ENCODE peak calls at places on chromosomes 6 and 20, in four cellular contexts. U, Q, X and I are unnamed samples.

GRCh38 chr20:38308047-38308438 is 4.1 kb downstream of the BPI start:
- DNase-seq in Q (no peak), U (peak), X (no peak), I (no peak)

GRCh38 chr6:56556751-56557540 is 85.7 kb downstream of the DST start:
- DNase-seq in X (no peak), Q (no peak), U (no peak), I (no peak)

GRCh38 chr6:74733830-74734591 is 471.8 kb downstream of the COL12A1 start:
- DNase-seq in X (no peak), Q (peak), U (peak), I (no peak)

GRCh38 chr6:13303668-13304017 is 24.7 kb downstream of the TBC1D7 start:
- DNase-seq in Q (peak), X (peak), U (peak), I (peak)

GRCh38 chr20:13243826-13244376 is 22.8 kb downstream of the ISM1 start:
- DNase-seq in U (peak), Q (no peak), X (no peak), I (peak)

GRCh38 chr6:11769816-11770545 is 8.6 kb downstream of the ADTRP start:
- DNase-seq in X (no peak), U (no peak), Q (no peak), I (peak)

GRCh38 chr6:2448826-2449571 is 203.6 kb upstream of the GMDS start:
- DNase-seq in U (peak), X (peak), Q (peak), I (peak)

GRCh38 chr6:164749126-164749758 is 560.2 kb downstream of the C6orf118 start:
- DNase-seq in U (peak), Q (peak), X (no peak), I (peak)

GRCh38 chr20:57581202-57582028 is 20.5 kb downstream of the PCK1 start:
- DNase-seq in Q (no peak), U (no peak), X (no peak), I (no peak)

GRCh38 chr6:111124406-111124805 is 37.1 kb downstream of the SLC16A10 start:
- DNase-seq in U (no peak), Q (no peak), X (no peak), I (no peak)

GRCh38 chr6:79574636-79575035 is 37.4 kb upstream of the LCA5 start:
- DNase-seq in U (peak), Q (peak), X (no peak), I (peak)

GRCh38 chr6:15411766-15412165 is 165.9 kb downstream of the JARID2 start:
- DNase-seq in X (no peak), U (no peak), Q (no peak), I (no peak)

GRCh38 chr6:160930547-160931377 is 60.8 kb upstream of the MAP3K4 start:
- DNase-seq in U (peak), X (peak), Q (peak), I (peak)

GRCh38 chr20:9736373-9736772 is 102.5 kb downstream of the PAK5 start:
- DNase-seq in Q (no peak), X (no peak), U (no peak), I (no peak)

GRCh38 chr20:1893721-1894470 is 1.3 kb upstream of the SIRPA start:
- DNase-seq in Q (peak), X (no peak), U (peak), I (no peak)

GRCh38 chr6:165232277-165232654 is 77.1 kb downstream of the C6orf118 start:
- DNase-seq in Q (no peak), U (no peak), X (no peak), I (no peak)

GRCh38 chr6:144151010-144151727 is 852 bp downstream of the STX11 start:
- DNase-seq in Q (peak), U (no peak), X (peak), I (no peak)

GRCh38 chr6:111612379-111612778 is 6.7 kb upstream of the TRAF3IP2 start:
- DNase-seq in X (no peak), U (no peak), Q (no peak), I (no peak)

GRCh38 chr6:146892613-146893401 is 294.0 kb downstream of the ADGB start:
- DNase-seq in U (peak), Q (peak), X (no peak), I (no peak)

GRCh38 chr20:2174067-2174466 is 72.4 kb downstream of the STK35 start:
- DNase-seq in X (no peak), Q (no peak), U (no peak), I (no peak)

DNA sequence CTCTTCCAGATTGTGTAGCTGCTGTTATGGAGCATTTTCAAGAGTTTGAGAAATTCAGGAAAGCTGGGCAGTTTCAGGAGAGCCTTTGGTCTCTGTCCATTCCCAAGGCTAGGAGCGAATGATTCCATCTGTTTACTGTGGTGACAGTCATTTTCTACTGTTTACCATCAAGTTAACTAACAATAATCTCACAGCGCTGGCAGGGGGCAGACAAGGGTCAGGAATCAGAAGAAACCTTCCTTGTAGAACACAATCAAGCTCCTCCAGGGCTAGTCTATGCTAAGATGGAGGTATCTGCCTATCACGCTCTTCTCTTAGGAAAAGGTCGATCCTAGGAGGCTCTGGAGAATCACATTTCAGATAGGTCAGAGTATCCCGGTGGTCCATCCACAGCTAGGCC is 293.9 kb downstream of the KIF16B start:
- DNase-seq in X (no peak), Q (no peak), U (peak), I (no peak)
- TF ChIP-seq CTCF in X (peak), Q (no peak), U (no peak), I (no peak)

GRCh38 chr6:5080574-5080973 is 4.6 kb upstream of the PPP1R3G start:
- DNase-seq in U (no peak), Q (no peak), X (no peak), I (no peak)

GRCh38 chr6:5079692-5080091 is 5.4 kb upstream of the PPP1R3G start:
- DNase-seq in U (no peak), Q (no peak), X (no peak), I (no peak)

GRCh38 chr6:5076931-5077330 is 8.2 kb upstream of the PPP1R3G start:
- DNase-seq in U (no peak), Q (no peak), X (no peak), I (no peak)

GRCh38 chr6:5081182-5081581 is 4.0 kb upstream of the PPP1R3G start:
- DNase-seq in U (no peak), X (no peak), Q (no peak), I (no peak)

DNA sequence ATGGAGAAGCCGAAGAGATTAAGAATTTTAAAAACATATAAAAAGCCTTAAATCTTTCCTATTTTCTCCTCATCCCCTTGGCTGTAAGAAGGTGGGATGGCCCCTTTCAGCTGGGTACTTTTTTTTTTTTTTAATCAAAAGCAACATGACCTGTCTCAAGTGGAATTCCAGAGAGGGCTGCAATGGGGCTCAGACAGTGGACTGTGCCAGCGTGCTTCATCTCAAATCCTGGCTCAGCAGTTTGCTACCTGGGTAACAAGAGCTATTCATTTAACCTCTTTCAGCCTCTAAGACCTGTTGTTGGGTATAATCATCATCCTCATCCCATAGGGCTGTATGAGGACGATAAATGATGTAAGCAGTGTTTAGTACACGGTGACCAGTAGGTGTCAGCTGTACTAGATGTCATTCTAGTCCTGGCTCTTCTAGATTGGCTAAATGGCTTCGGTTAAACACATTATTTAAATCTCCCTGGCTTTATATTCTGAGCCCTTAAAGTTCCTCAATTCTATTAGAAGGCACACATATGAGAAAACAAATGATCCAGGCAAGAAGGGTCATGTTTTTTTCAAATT is 6.9 kb upstream of the PPP1R3G start:
- DNase-seq in U (peak), X (peak), Q (peak), I (peak)
- TF ChIP-seq CTCF in U (peak), X (peak), Q (peak), I (no peak)

GRCh38 chr6:39217177-39217864 is 12.0 kb downstream of the KCNK5 start:
- DNase-seq in U (no peak), X (no peak), Q (no peak), I (peak)
- TF ChIP-seq CTCF in U (no peak), X (no peak), Q (no peak), I (no peak)

DNA sequence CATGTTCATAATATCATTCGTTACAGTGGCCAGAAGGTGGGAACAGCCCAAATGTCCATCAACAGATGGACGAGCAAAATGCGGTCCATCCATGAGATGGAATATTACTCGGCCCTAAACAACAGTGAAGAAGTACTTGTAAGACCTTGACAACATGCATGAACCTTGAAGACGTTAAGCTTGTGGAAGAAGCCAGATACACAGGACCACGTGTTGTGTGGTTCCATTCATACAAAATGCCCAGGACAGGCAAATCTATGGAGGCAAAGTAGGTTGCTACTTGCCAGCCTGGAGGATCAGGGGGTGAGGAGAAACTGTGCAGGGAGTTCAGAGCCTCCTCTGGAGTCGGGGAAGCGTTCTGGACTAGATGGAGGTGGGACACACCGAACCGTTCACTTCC is 207.1 kb downstream of the ERMARD start:
- DNase-seq in Q (no peak), X (no peak), U (no peak), I (no peak)
- TF ChIP-seq CTCF in Q (no peak), X (no peak), U (no peak), I (no peak)

GRCh38 chr6:104788400-104788799 is 71.3 kb downstream of the HACE1 start:
- DNase-seq in U (no peak), Q (peak), X (no peak), I (no peak)

GRCh38 chr6:104784884-104785283 is 74.8 kb downstream of the HACE1 start:
- DNase-seq in U (peak), Q (peak), X (no peak), I (peak)

GRCh38 chr6:104795363-104795762 is 64.4 kb downstream of the HACE1 start:
- DNase-seq in U (no peak), X (no peak), Q (no peak), I (peak)

GRCh38 chr6:104787305-104787704 is 72.4 kb downstream of the HACE1 start:
- DNase-seq in Q (no peak), X (no peak), U (no peak), I (no peak)

DNA sequence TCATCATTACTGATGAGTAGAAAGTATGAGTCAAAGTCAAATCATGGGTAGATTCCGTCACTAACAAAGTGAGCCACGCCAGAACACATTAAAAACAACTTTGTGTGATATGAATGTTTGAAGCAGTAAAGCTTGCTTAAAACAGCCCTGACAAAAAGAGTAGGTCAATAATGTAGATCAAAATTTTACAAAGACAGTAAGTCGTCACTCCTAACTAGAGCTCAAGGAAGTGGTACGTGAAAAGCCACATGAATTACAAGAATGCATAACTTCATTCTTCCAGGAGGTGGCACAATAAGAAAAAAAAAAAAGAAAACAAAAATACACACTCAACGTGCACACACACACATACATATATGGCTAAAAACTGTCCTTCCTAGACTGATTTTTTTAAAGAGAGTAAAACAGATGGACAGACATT is 69.9 kb downstream of the HACE1 start:
- DNase-seq in Q (peak), U (peak), X (peak), I (peak)
- TF ChIP-seq CTCF in Q (peak), U (peak), X (peak), I (peak)

DNA sequence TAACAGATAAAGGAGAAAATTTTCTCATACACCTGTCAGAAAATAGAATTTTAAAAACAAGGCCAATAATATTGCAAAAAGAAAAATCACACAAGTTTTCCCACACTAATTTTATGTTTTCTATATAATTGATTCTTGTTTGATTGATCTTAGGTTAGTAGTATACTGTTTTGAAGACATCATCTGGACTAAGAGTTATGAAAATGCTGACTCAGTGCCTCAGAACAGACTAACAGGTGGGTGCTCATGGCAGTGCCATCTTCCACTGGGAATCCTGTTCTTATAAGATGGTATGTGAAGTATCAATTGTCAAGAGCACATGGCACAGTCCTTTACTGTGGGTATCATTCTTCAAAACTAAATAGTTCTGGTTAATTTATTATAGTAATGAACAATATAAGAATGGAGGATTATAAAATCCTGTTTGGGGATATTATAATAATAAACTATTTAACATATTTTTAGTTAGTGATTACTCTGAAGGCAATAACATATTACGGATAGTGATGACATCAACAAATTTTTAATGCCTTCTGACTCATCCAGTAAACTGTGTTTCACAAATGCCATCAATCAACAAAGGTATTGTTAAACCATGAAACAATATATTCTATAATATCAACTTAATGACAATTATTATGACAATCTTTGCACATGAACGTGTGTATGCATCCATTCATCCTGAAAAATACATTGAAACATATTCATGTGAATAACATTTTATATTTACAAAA is 384.6 kb upstream of the KHDRBS2 start:
- DNase-seq in X (no peak), Q (no peak), U (no peak), I (no peak)
- TF ChIP-seq CTCF in X (no peak), Q (no peak), U (no peak), I (no peak)

GRCh38 chr20:7375905-7376304 is 564.4 kb downstream of the HAO1 start:
- DNase-seq in Q (peak), X (no peak), U (peak), I (peak)
- TF ChIP-seq CTCF in Q (peak), X (peak), U (peak), I (peak)

GRCh38 chr20:14264869-14265268 is 72.5 kb downstream of the FLRT3 start:
- DNase-seq in U (peak), Q (peak), X (no peak), I (peak)
- TF ChIP-seq CTCF in U (peak), Q (peak), X (no peak), I (peak)